ENCODE peak calls at places on chromosomes 2 and 18, in seven cellular contexts. W is tibial artery; K is fibroblast of lung; E is endodermal cell; V is pancreas; H is GM23338; J is CD8-positive, alpha-beta T cell. D is an unnamed sample.

GRCh38 chr2:241061275-241061674 is 40.8 kb downstream of the MTERF4 start:
- DNase-seq in W (peak; percentile 20), K (no peak), E (no peak), V (no peak), H (no peak), J (no peak), D (no peak)

GRCh38 chr2:123791716-123792115 is 233.4 kb upstream of the CNTNAP5 start:
- DNase-seq in W (no peak), K (no peak), E (no peak), V (no peak), H (no peak), J (no peak), D (no peak)

GRCh38 chr2:30194421-30194820 is 36.9 kb upstream of the LBH start:
- DNase-seq in W (no peak), K (no peak), E (no peak), V (no peak), H (no peak), J (no peak), D (no peak)

GRCh38 chr2:129334128-129334527 is 645.3 kb upstream of the RAB6C start:
- DNase-seq in W (no peak), K (no peak), E (peak; percentile 55), V (no peak), H (peak; percentile 4), J (no peak), D (no peak)

GRCh38 chr2:156657809-156658208 is 221.6 kb downstream of the GPD2 start:
- DNase-seq in W (no peak), K (no peak), E (no peak), V (no peak), H (no peak), J (no peak), D (no peak)

GRCh38 chr2:65465857-65466256 is 33.5 kb upstream of the SPRED2 start:
- DNase-seq in W (no peak), K (peak; percentile 15), E (no peak), V (no peak), H (no peak), J (no peak), D (peak; percentile 37)

GRCh38 chr2:149586898-149587219 is 716 bp downstream of the MMADHC start:
- DNase-seq in W (no peak), K (peak; percentile 3), E (no peak), V (no peak), H (no peak), J (no peak), D (no peak)

GRCh38 chr2:23502096-23502495 is 117.1 kb downstream of the KLHL29 start:
- DNase-seq in W (no peak), K (peak; percentile 13), E (no peak), V (no peak), H (peak; percentile 37), J (no peak), D (no peak)

GRCh38 chr18:13464432-13465125 is 246.0 kb downstream of the LDLRAD4 start:
- DNase-seq in W (peak; percentile 75), K (peak; percentile 47), E (peak; percentile 33), V (no peak), H (no peak), J (peak; percentile 76), D (peak; percentile 48)

GRCh38 chr18:23225518-23225917 is 90.2 kb downstream of the CABLES1 start:
- DNase-seq in W (peak; percentile 60), K (peak; percentile 98), E (no peak), V (no peak), H (no peak), J (no peak), D (no peak)

GRCh38 chr2:172177581-172177980 is 74.9 kb upstream of the DLX2 start:
- DNase-seq in W (no peak), K (no peak), E (no peak), V (no peak), H (no peak), J (no peak), D (no peak)

GRCh38 chr2:158481116-158481515 is 24.4 kb downstream of the PKP4 start:
- DNase-seq in W (no peak), K (no peak), E (no peak), V (no peak), H (no peak), J (no peak), D (no peak)

GRCh38 chr2:66573866-66574265 is 138.9 kb downstream of the MEIS1 start:
- DNase-seq in W (no peak), K (peak; percentile 24), E (peak; percentile 82), V (no peak), H (peak; percentile 84), J (no peak), D (no peak)

GRCh38 chr2:69964353-69964831 is 3.0 kb upstream of the ASPRV1 start:
- DNase-seq in W (no peak), K (no peak), E (no peak), V (no peak), H (no peak), J (no peak), D (no peak)

GRCh38 chr2:159680692-159681091 is 31.6 kb upstream of the MARCHF7 start:
- DNase-seq in W (no peak), K (no peak), E (no peak), V (no peak), H (no peak), J (no peak), D (no peak)

GRCh38 chr2:26679857-26680256 is 12.7 kb upstream of the KCNK3 start:
- DNase-seq in W (no peak), K (no peak), E (peak; percentile 20), V (peak; percentile 6), H (no peak), J (no peak), D (no peak)
- H3K27me3 ChIP-seq in W (no peaks in the 10 kb centered on the region), K (peaks cover 7% of the 10 kb centered on the region), E (peaks cover 22% of the 10 kb centered on the region), V (no peaks in the 10 kb centered on the region), H (no peaks in the 10 kb centered on the region), J (no peaks in the 10 kb centered on the region), D (peaks cover 29% of the 10 kb centered on the region)

GRCh38 chr2:234994340-234995321 is 42.8 kb downstream of the SH3BP4 start:
- DNase-seq in W (no peak), K (peak; percentile 36), E (peak; percentile 60), V (no peak), H (no peak), J (no peak), D (no peak)
- H3K36me3 ChIP-seq in W (no peaks in the 10 kb centered on the region), K (peaks cover 32% of the 10 kb centered on the region), E (peaks cover 40% of the 10 kb centered on the region), V (no peaks in the 10 kb centered on the region), H (no peaks in the 10 kb centered on the region), J (no peaks in the 10 kb centered on the region), D (peaks cover 8% of the 10 kb centered on the region)

GRCh38 chr2:68645523-68645922 is 2.1 kb downstream of the PROKR1 start:
- DNase-seq in W (no peak), K (peak; percentile 15), E (no peak), V (no peak), H (no peak), J (no peak), D (no peak)

GRCh38 chr2:68646303-68646702 is 2.9 kb downstream of the PROKR1 start:
- DNase-seq in W (no peak), K (no peak), E (no peak), V (no peak), H (no peak), J (no peak), D (no peak)

GRCh38 chr2:68643011-68643873 is at the start of gene PROKR1:
- DNase-seq in W (peak; percentile 20), K (peak; percentile 27), E (peak; percentile 88), V (peak; percentile 82), H (peak; percentile 83), J (no peak), D (peak; percentile 26)

DNA sequence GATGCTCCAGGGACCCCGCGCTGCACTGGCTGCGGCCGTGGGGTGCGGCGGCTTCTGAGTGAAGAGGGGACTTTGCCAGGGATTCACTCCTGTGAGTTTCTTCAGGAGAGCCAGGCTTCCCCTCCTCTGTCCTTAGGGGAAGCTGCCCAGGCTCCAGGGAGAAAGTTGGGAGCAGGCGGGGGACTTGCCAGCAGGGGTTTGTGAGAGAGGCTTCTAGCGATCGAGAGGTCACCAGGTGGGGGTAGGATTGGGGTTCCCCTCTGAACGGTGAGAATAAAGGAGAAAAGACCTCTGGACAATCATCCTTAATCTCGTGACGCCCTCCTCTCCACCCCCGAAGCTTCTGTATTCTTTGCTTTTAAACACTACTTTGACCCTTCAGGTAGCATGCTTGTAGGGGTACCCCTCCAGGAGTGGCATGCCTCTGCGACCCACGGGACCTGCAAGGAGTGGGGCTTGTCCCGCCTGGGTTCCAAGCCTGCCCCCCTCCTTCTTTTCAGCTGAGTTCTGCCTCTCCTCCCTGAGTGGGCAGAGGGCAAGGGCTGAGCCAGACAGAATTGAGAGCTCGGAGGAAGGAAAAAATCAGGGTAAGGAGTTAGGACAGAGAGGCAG is 601 bp downstream of the PROKR1 start:
- DNase-seq in W (no peak), K (no peak), E (no peak), V (no peak), H (no peak), J (no peak), D (no peak)
- H3K27me3 ChIP-seq in W (no peaks in the 10 kb centered on the region), K (peaks cover 35% of the 10 kb centered on the region), E (peaks cover 26% of the 10 kb centered on the region), V (peaks cover 4% of the 10 kb centered on the region), H (peaks cover 34% of the 10 kb centered on the region), J (peaks cover 22% of the 10 kb centered on the region), D (peaks cover 100% of the 10 kb centered on the region)

GRCh38 chr2:181289698-181290097 is 167.5 kb upstream of the ITGA4 start:
- DNase-seq in W (no peak), K (no peak), E (no peak), V (no peak), H (no peak), J (no peak), D (no peak)
- H3K36me3 ChIP-seq in W (no peaks in the 10 kb centered on the region), K (no peaks in the 10 kb centered on the region), E (no peaks in the 10 kb centered on the region), V (no peaks in the 10 kb centered on the region), H (no peaks in the 10 kb centered on the region), J (no peaks in the 10 kb centered on the region), D (no peaks in the 10 kb centered on the region)

DNA sequence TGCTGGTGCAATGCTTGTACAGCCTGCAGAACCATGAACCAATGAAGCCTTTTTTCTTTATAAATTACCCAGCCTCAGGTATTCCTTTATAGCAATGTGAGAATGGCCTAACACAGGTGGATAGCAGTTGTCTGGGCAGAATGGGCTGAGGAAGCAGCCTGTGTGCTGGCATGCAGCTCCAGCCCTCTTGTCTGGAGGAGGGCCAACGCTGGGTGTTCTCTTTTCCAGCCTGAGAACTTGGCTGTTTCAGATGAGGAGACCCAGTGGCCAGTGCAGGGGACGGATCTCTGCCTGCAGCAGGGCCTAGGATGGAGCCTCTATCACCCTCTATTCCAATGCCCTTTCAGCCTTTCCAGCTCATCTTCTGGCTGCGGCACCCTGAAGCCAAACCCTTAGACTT is 58.8 kb downstream of the CTIF start:
- DNase-seq in W (no peak), K (no peak), E (no peak), V (no peak), H (no peak), J (no peak), D (no peak)
- H3K27me3 ChIP-seq in W (no peaks in the 10 kb centered on the region), K (no peaks in the 10 kb centered on the region), E (no peaks in the 10 kb centered on the region), V (no peaks in the 10 kb centered on the region), H (no peaks in the 10 kb centered on the region), J (no peaks in the 10 kb centered on the region), D (no peaks in the 10 kb centered on the region)